ENCODE peak calls at places on chromosomes 1 and 21, in eight cellular contexts. One of them, this sample, is unnamed.

GRCh38 chr1:117702654-117703053 is 96.8 kb downstream of the TENT5C start:
- DNase-seq in anterior cingulate cortex: no peak
- DNase-seq in heart right ventricle: no peak
- DNase-seq in AG20443: no peak
- DNase-seq in COR-L47: no peak
- DNase-seq in MM.1S: no peak
- DNase-seq in AG08396: no peak
- DNase-seq in HFF-Myc: no peak
- DNase-seq in this sample: no peak

GRCh38 chr1:187961895-187962294 is 1133.1 kb downstream of the PLA2G4A start:
- DNase-seq in heart right ventricle: no peak
- DNase-seq in AG20443: no peak
- DNase-seq in MM.1S: no peak
- DNase-seq in AG08396: no peak
- DNase-seq in anterior cingulate cortex: no peak
- DNase-seq in COR-L47: no peak
- DNase-seq in HFF-Myc: no peak
- DNase-seq in this sample: no peak

GRCh38 chr1:212727386-212728181 is 27.9 kb upstream of the BATF3 start:
- DNase-seq in anterior cingulate cortex: no peak
- DNase-seq in MM.1S: no peak
- DNase-seq in AG20443: peak; percentile 72
- DNase-seq in heart right ventricle: no peak
- DNase-seq in AG08396: peak; percentile 17
- DNase-seq in COR-L47: no peak
- DNase-seq in HFF-Myc: no peak
- DNase-seq in this sample: no peak

GRCh38 chr1:228463559-228464455 is 23.4 kb upstream of the RNF187 start:
- DNase-seq in COR-L47: peak; percentile 31
- DNase-seq in AG08396: no peak
- DNase-seq in AG20443: no peak
- DNase-seq in HFF-Myc: no peak
- DNase-seq in anterior cingulate cortex: no peak
- DNase-seq in MM.1S: peak; percentile 45
- DNase-seq in heart right ventricle: no peak
- DNase-seq in this sample: no peak

GRCh38 chr1:222081859-222082258 is 340.0 kb upstream of the DUSP10 start:
- DNase-seq in heart right ventricle: no peak
- DNase-seq in anterior cingulate cortex: no peak
- DNase-seq in HFF-Myc: no peak
- DNase-seq in AG08396: no peak
- DNase-seq in COR-L47: no peak
- DNase-seq in AG20443: no peak
- DNase-seq in MM.1S: no peak
- DNase-seq in this sample: no peak

GRCh38 chr1:1250828-1251284 is 4.3 kb upstream of the C1QTNF12 start:
- DNase-seq in AG20443: no peak
- DNase-seq in MM.1S: no peak
- DNase-seq in anterior cingulate cortex: no peak
- DNase-seq in AG08396: no peak
- DNase-seq in heart right ventricle: no peak
- DNase-seq in COR-L47: peak; percentile 36
- DNase-seq in HFF-Myc: peak; percentile 22
- DNase-seq in this sample: no peak

GRCh38 chr1:216670118-216670870 is 52.9 kb downstream of the ESRRG start:
- DNase-seq in anterior cingulate cortex: no peak
- DNase-seq in MM.1S: no peak
- DNase-seq in COR-L47: no peak
- DNase-seq in AG20443: no peak
- DNase-seq in heart right ventricle: no peak
- DNase-seq in HFF-Myc: no peak
- DNase-seq in AG08396: no peak
- DNase-seq in this sample: peak; percentile 16

GRCh38 chr1:46086581-46086980 is 45.8 kb downstream of the PIK3R3 start:
- DNase-seq in AG08396: no peak
- DNase-seq in MM.1S: no peak
- DNase-seq in HFF-Myc: no peak
- DNase-seq in COR-L47: no peak
- DNase-seq in AG20443: no peak
- DNase-seq in heart right ventricle: no peak
- DNase-seq in anterior cingulate cortex: no peak
- DNase-seq in this sample: no peak

GRCh38 chr1:84146375-84147032 is 2.4 kb downstream of the PRKACB start:
- DNase-seq in MM.1S: no peak
- DNase-seq in HFF-Myc: no peak
- DNase-seq in anterior cingulate cortex: no peak
- DNase-seq in AG20443: peak; percentile 17
- DNase-seq in AG08396: no peak
- DNase-seq in heart right ventricle: no peak
- DNase-seq in COR-L47: no peak
- DNase-seq in this sample: no peak

GRCh38 chr1:90358448-90358847 is 358.7 kb downstream of the BARHL2 start:
- DNase-seq in anterior cingulate cortex: no peak
- DNase-seq in AG20443: no peak
- DNase-seq in COR-L47: no peak
- DNase-seq in AG08396: no peak
- DNase-seq in heart right ventricle: no peak
- DNase-seq in MM.1S: no peak
- DNase-seq in HFF-Myc: no peak
- DNase-seq in this sample: no peak

GRCh38 chr21:16533692-16534407 is 804.1 kb downstream of the USP25 start:
- DNase-seq in HFF-Myc: no peak
- DNase-seq in AG20443: no peak
- DNase-seq in heart right ventricle: no peak
- DNase-seq in COR-L47: no peak
- DNase-seq in MM.1S: no peak
- DNase-seq in AG08396: no peak
- DNase-seq in anterior cingulate cortex: peak; percentile 9
- DNase-seq in this sample: no peak

GRCh38 chr1:209190591-209191241 is 392.8 kb upstream of the CAMK1G start:
- DNase-seq in AG20443: peak; percentile 35
- DNase-seq in HFF-Myc: peak; percentile 25
- DNase-seq in MM.1S: peak; percentile 62
- DNase-seq in AG08396: peak; percentile 28
- DNase-seq in anterior cingulate cortex: no peak
- DNase-seq in COR-L47: peak; percentile 58
- DNase-seq in heart right ventricle: peak; percentile 31
- DNase-seq in this sample: peak; percentile 12

GRCh38 chr1:72282271-72282656 is at the start of gene NEGR1:
- DNase-seq in MM.1S: no peak
- DNase-seq in heart right ventricle: peak; percentile 44
- DNase-seq in COR-L47: peak; percentile 74
- DNase-seq in anterior cingulate cortex: peak; percentile 59
- DNase-seq in AG20443: peak; percentile 74
- DNase-seq in HFF-Myc: no peak
- DNase-seq in AG08396: peak; percentile 48
- DNase-seq in this sample: peak; percentile 40

GRCh38 chr1:30600258-30600657 is 123.1 kb downstream of the MATN1 start:
- DNase-seq in anterior cingulate cortex: no peak
- DNase-seq in COR-L47: no peak
- DNase-seq in HFF-Myc: no peak
- DNase-seq in AG20443: no peak
- DNase-seq in MM.1S: no peak
- DNase-seq in AG08396: no peak
- DNase-seq in heart right ventricle: no peak
- DNase-seq in this sample: no peak

GRCh38 chr1:3060601-3061551 is 8.1 kb upstream of the PRDM16 start:
- DNase-seq in anterior cingulate cortex: no peak
- DNase-seq in COR-L47: no peak
- DNase-seq in HFF-Myc: no peak
- DNase-seq in MM.1S: no peak
- DNase-seq in AG08396: peak; percentile 55
- DNase-seq in heart right ventricle: no peak
- DNase-seq in AG20443: no peak
- DNase-seq in this sample: no peak

GRCh38 chr1:24362982-24363614 is 43.9 kb downstream of the GRHL3 start:
- DNase-seq in heart right ventricle: no peak
- DNase-seq in anterior cingulate cortex: no peak
- DNase-seq in MM.1S: no peak
- DNase-seq in AG20443: peak; percentile 93
- DNase-seq in AG08396: peak; percentile 89
- DNase-seq in COR-L47: no peak
- DNase-seq in HFF-Myc: peak; percentile 73
- DNase-seq in this sample: peak; percentile 92

GRCh38 chr1:61042679-61043009 is 39.7 kb upstream of the NFIA start:
- DNase-seq in heart right ventricle: no peak
- DNase-seq in COR-L47: no peak
- DNase-seq in AG08396: no peak
- DNase-seq in MM.1S: no peak
- DNase-seq in AG20443: no peak
- DNase-seq in HFF-Myc: no peak
- DNase-seq in anterior cingulate cortex: no peak
- DNase-seq in this sample: no peak

GRCh38 chr1:59707216-59707615 is 107.5 kb upstream of the HOOK1 start:
- DNase-seq in HFF-Myc: peak; percentile 91
- DNase-seq in AG08396: peak; percentile 80
- DNase-seq in AG20443: peak; percentile 91
- DNase-seq in anterior cingulate cortex: no peak
- DNase-seq in MM.1S: no peak
- DNase-seq in heart right ventricle: no peak
- DNase-seq in COR-L47: no peak
- DNase-seq in this sample: peak; percentile 94

GRCh38 chr1:19762175-19762779 is 37.4 kb downstream of the TMCO4 start:
- DNase-seq in AG20443: peak; percentile 71
- DNase-seq in AG08396: peak; percentile 56
- DNase-seq in MM.1S: no peak
- DNase-seq in anterior cingulate cortex: no peak
- DNase-seq in HFF-Myc: no peak
- DNase-seq in heart right ventricle: no peak
- DNase-seq in COR-L47: no peak
- DNase-seq in this sample: peak; percentile 12

GRCh38 chr1:35717911-35718476 is 690 bp downstream of the C1orf216 start:
- DNase-seq in anterior cingulate cortex: peak; percentile 43
- DNase-seq in COR-L47: peak; percentile 11
- DNase-seq in MM.1S: no peak
- DNase-seq in AG20443: peak; percentile 90
- DNase-seq in heart right ventricle: peak; percentile 45
- DNase-seq in HFF-Myc: no peak
- DNase-seq in AG08396: peak; percentile 85
- DNase-seq in this sample: peak; percentile 47

GRCh38 chr1:165845992-165846748 is 18.8 kb downstream of the UCK2 start:
- DNase-seq in AG08396: no peak
- DNase-seq in MM.1S: peak; percentile 88
- DNase-seq in COR-L47: no peak
- DNase-seq in anterior cingulate cortex: no peak
- DNase-seq in AG20443: no peak
- DNase-seq in heart right ventricle: no peak
- DNase-seq in HFF-Myc: no peak
- DNase-seq in this sample: no peak

GRCh38 chr1:232682248-232682647 is 52.3 kb upstream of the SIPA1L2 start:
- DNase-seq in anterior cingulate cortex: no peak
- DNase-seq in COR-L47: no peak
- DNase-seq in MM.1S: no peak
- DNase-seq in heart right ventricle: no peak
- DNase-seq in AG08396: no peak
- DNase-seq in AG20443: no peak
- DNase-seq in HFF-Myc: no peak
- DNase-seq in this sample: no peak

GRCh38 chr1:58773406-58773840 is 10.4 kb downstream of the JUN start:
- DNase-seq in heart right ventricle: peak; percentile 43
- DNase-seq in COR-L47: peak; percentile 69
- DNase-seq in HFF-Myc: no peak
- DNase-seq in anterior cingulate cortex: no peak
- DNase-seq in AG20443: peak; percentile 28
- DNase-seq in MM.1S: peak; percentile 88
- DNase-seq in AG08396: no peak
- DNase-seq in this sample: no peak

GRCh38 chr1:21514245-21514644 is 5.0 kb downstream of the ALPL start:
- DNase-seq in heart right ventricle: no peak
- DNase-seq in HFF-Myc: no peak
- DNase-seq in COR-L47: no peak
- DNase-seq in MM.1S: no peak
- DNase-seq in anterior cingulate cortex: no peak
- DNase-seq in AG20443: no peak
- DNase-seq in AG08396: no peak
- DNase-seq in this sample: no peak

GRCh38 chr1:22143065-22143514 is at the start of gene WNT4:
- DNase-seq in COR-L47: no peak
- DNase-seq in AG08396: peak; percentile 77
- DNase-seq in AG20443: peak; percentile 88
- DNase-seq in MM.1S: peak; percentile 41
- DNase-seq in anterior cingulate cortex: no peak
- DNase-seq in HFF-Myc: no peak
- DNase-seq in heart right ventricle: peak; percentile 37
- DNase-seq in this sample: no peak

GRCh38 chr21:40902299-40902698 is 55.3 kb upstream of the DSCAM start:
- DNase-seq in heart right ventricle: no peak
- DNase-seq in anterior cingulate cortex: peak; percentile 41
- DNase-seq in AG20443: no peak
- DNase-seq in AG08396: no peak
- DNase-seq in COR-L47: peak; percentile 91
- DNase-seq in MM.1S: no peak
- DNase-seq in HFF-Myc: no peak
- DNase-seq in this sample: no peak

GRCh38 chr1:83897516-83897915 is 101.4 kb downstream of the TTLL7 start:
- DNase-seq in anterior cingulate cortex: no peak
- DNase-seq in HFF-Myc: no peak
- DNase-seq in MM.1S: no peak
- DNase-seq in COR-L47: no peak
- DNase-seq in AG08396: no peak
- DNase-seq in heart right ventricle: no peak
- DNase-seq in AG20443: no peak
- DNase-seq in this sample: no peak

GRCh38 chr1:180401999-180402398 is 100.4 kb downstream of the ACBD6 start:
- DNase-seq in anterior cingulate cortex: no peak
- DNase-seq in MM.1S: no peak
- DNase-seq in AG20443: no peak
- DNase-seq in COR-L47: no peak
- DNase-seq in AG08396: no peak
- DNase-seq in heart right ventricle: no peak
- DNase-seq in HFF-Myc: no peak
- DNase-seq in this sample: no peak

GRCh38 chr21:23812485-23812884 is 1794.8 kb downstream of the MRPL39 start:
- DNase-seq in heart right ventricle: no peak
- DNase-seq in MM.1S: no peak
- DNase-seq in HFF-Myc: no peak
- DNase-seq in COR-L47: no peak
- DNase-seq in anterior cingulate cortex: no peak
- DNase-seq in AG08396: no peak
- DNase-seq in AG20443: no peak
- DNase-seq in this sample: no peak

GRCh38 chr1:55718758-55719671 is 503.9 kb upstream of the USP24 start:
- DNase-seq in MM.1S: no peak
- DNase-seq in COR-L47: no peak
- DNase-seq in heart right ventricle: peak; percentile 11
- DNase-seq in AG20443: peak; percentile 92
- DNase-seq in AG08396: peak; percentile 82
- DNase-seq in anterior cingulate cortex: no peak
- DNase-seq in HFF-Myc: peak; percentile 96
- DNase-seq in this sample: peak; percentile 100

GRCh38 chr1:156119503-156120209 is 5.1 kb downstream of the LMNA start:
- DNase-seq in AG20443: no peak
- DNase-seq in heart right ventricle: no peak
- DNase-seq in MM.1S: no peak
- DNase-seq in anterior cingulate cortex: no peak
- DNase-seq in HFF-Myc: no peak
- DNase-seq in AG08396: peak; percentile 63
- DNase-seq in COR-L47: peak; percentile 20
- DNase-seq in this sample: no peak

GRCh38 chr1:45490121-45490622 is 791 bp downstream of the TESK2 start:
- DNase-seq in anterior cingulate cortex: no peak
- DNase-seq in heart right ventricle: no peak
- DNase-seq in AG20443: peak; percentile 52
- DNase-seq in AG08396: peak; percentile 52
- DNase-seq in HFF-Myc: no peak
- DNase-seq in MM.1S: peak; percentile 20
- DNase-seq in COR-L47: no peak
- DNase-seq in this sample: no peak

This sample was measured in fibroblast of the conjunctiva.